ENCODE peak calls at places on chromosomes 7 and 10, in ten cellular contexts. N, K, M, D, H, A, F, C, Y and G are unnamed samples.

GRCh38 chr7:30168800-30169584 is 34.2 kb downstream of the MTURN start:
- DNase-seq in N (peak), K (no peak), M (no peak), D (peak), H (no peak), A (no peak), F (peak), C (peak), Y (peak), G (peak)

GRCh38 chr7:44748948-44749731 is 493 bp downstream of the ZMIZ2 start:
- DNase-seq in N (no peak), K (no peak), M (peak), D (no peak), H (peak), A (no peak), F (no peak), C (peak), Y (no peak), G (no peak)

GRCh38 chr10:122988501-122988900 is 8.3 kb downstream of the PSTK start:
- DNase-seq in N (peak), K (no peak), M (no peak), D (no peak), H (no peak), A (no peak), F (no peak), C (no peak), Y (no peak), G (no peak)

GRCh38 chr7:138943061-138943460 is 38.1 kb downstream of the KIAA1549 start:
- DNase-seq in N (no peak), K (no peak), M (no peak), D (no peak), H (no peak), A (no peak), F (no peak), C (no peak), Y (no peak), G (no peak)

GRCh38 chr7:143256325-143256724 is 6.9 kb upstream of the GSTK1 start:
- DNase-seq in N (no peak), K (no peak), M (peak), D (no peak), H (no peak), A (no peak), F (no peak), C (no peak), Y (no peak), G (no peak)

GRCh38 chr7:100794741-100795140 is 32.6 kb downstream of the EPHB4 start:
- DNase-seq in N (no peak), K (no peak), M (no peak), D (no peak), H (no peak), A (no peak), F (no peak), C (no peak), Y (no peak), G (no peak)

GRCh38 chr7:151432658-151433521 is 7.1 kb downstream of the CRYGN start:
- DNase-seq in N (no peak), K (no peak), M (no peak), D (no peak), H (peak), A (no peak), F (peak), C (no peak), Y (no peak), G (no peak)

GRCh38 chr10:104989880-104990279 is 348.8 kb downstream of the SORCS3 start:
- DNase-seq in N (no peak), K (no peak), M (no peak), D (no peak), H (no peak), A (no peak), F (no peak), C (no peak), Y (no peak), G (no peak)

GRCh38 chr7:84085147-84085546 is 109.4 kb downstream of the SEMA3A start:
- DNase-seq in N (peak), K (no peak), M (no peak), D (peak), H (no peak), A (no peak), F (no peak), C (no peak), Y (peak), G (peak)

GRCh38 chr7:84081973-84082522 is 112.5 kb downstream of the SEMA3A start:
- DNase-seq in N (no peak), K (no peak), M (no peak), D (no peak), H (no peak), A (no peak), F (no peak), C (no peak), Y (no peak), G (no peak)

GRCh38 chr7:84088669-84089278 is 105.8 kb downstream of the SEMA3A start:
- DNase-seq in N (no peak), K (no peak), M (no peak), D (no peak), H (no peak), A (no peak), F (no peak), C (no peak), Y (no peak), G (no peak)

GRCh38 chr7:84078415-84078814 is 116.2 kb downstream of the SEMA3A start:
- DNase-seq in N (no peak), K (no peak), M (no peak), D (no peak), H (no peak), A (no peak), F (no peak), C (no peak), Y (no peak), G (no peak)

GRCh38 chr7:84083846-84084245 is 110.7 kb downstream of the SEMA3A start:
- DNase-seq in N (no peak), K (no peak), M (no peak), D (no peak), H (no peak), A (no peak), F (no peak), C (no peak), Y (no peak), G (no peak)
- TF ChIP-seq CTCF in N (no peak), K (no peak), M (no peak), D (no peak), H (no peak), A (no peak), F (no peak), C (no peak), Y (no peak), G (no peak)

DNA sequence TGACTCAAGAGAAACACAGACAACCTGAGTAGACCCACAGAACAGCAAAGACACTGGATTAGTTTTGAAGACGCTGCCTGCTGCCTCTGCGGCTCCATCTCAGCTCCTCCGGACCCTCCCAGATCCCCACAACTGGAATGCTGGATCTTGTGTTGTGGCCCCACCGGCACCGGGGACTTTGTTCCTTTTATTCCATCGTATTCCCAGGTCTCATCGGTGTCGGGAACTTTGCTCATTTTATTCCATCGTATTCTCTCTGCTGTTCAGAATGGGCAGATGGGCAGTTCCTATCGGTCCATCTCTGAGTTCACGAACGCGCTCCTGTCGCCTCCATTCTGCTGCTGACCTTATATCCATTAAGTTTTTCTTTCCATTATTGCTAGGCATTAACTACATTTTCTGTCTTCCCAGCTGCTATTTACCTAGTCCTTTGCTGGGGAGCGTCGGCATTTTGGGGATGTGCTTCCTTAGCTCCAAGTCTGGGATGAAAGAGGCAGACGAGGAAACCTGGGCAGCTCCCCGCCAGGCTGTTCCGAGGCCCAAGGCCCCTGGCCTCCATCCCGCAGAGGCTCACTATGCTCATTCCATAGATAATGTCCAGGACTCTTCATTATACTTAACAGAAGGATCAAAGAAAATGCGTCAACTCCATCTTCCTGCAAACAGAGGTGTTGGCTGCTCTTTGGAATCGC is 192.4 kb downstream of the MAD1L1 start:
- DNase-seq in N (no peak), K (no peak), M (no peak), D (no peak), H (no peak), A (no peak), F (no peak), C (no peak), Y (no peak), G (no peak)
- H3K4me3 ChIP-seq in N (no peak), K (no peak), M (no peak), D (no peak), H (no peak), A (no peak), F (no peak), C (no peak), Y (no peak), G (no peak)

DNA sequence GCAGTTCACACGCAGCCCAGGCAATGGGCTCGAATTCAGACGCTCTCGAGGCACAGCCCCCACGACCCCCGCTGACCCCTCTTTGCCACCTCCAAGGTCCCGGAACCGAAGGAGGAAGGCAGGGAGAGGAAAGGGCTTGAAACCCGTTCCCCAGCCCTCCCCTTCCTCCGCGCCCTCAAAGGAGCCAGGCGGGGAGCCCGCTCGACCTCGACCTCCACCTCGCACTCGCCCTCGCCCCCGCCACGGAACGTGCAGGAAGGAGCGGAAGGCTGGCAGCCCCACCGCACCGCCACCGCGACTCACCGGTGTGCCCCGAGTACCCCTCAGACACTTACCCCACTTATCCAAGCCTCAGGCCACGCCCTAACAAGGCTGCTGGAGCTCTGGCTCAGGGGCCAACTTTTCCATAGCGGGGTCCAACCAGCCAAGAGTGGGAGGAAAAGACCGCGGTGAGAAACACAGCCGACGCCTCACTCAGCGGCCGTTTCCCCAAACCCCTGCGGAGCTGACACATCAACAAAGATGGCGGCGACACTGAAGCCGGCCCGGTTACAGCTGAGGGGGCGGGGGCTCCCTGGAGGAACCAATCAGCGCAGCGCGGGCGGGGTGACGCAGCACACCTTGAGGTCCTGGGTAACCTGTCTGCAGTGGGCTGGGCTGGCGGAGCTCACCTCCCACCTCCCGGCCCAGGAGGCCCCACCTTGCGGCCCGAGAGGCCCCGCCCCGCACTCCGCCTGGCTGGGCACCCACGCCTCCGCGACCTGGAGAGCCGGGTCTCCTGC is at the start of gene CCDC186:
- DNase-seq in N (peak), K (peak), M (peak), D (peak), H (peak), A (peak), F (peak), C (peak), Y (peak), G (peak)
- TF ChIP-seq CTCF in N (no peak), K (no peak), M (no peak), D (no peak), H (no peak), A (no peak), F (no peak), C (no peak), Y (no peak), G (no peak)

GRCh38 chr7:6505685-6506559 is 45.3 kb downstream of the GRID2IP start:
- DNase-seq in N (no peak), K (no peak), M (peak), D (no peak), H (no peak), A (no peak), F (no peak), C (peak), Y (no peak), G (no peak)
- H3K4me3 ChIP-seq in N (no peak), K (no peak), M (no peak), D (no peak), H (no peak), A (no peak), F (no peak), C (no peak), Y (no peak), G (no peak)

GRCh38 chr10:125343118-125343752 is 182.9 kb upstream of the CTBP2 start:
- DNase-seq in N (peak), K (no peak), M (no peak), D (peak), H (peak), A (peak), F (peak), C (peak), Y (peak), G (peak)
- TF ChIP-seq CTCF in N (peak), K (peak), M (peak), D (peak), H (peak), A (no peak), F (peak), C (peak), Y (peak), G (peak)

GRCh38 chr10:43394868-43395267 is 14.1 kb downstream of the HNRNPF start:
- DNase-seq in N (no peak), K (no peak), M (peak), D (no peak), H (no peak), A (no peak), F (no peak), C (no peak), Y (no peak), G (no peak)
- H3K4me3 ChIP-seq in N (no peak), K (no peak), M (peak), D (peak), H (peak), A (no peak), F (peak), C (peak), Y (no peak), G (peak)

GRCh38 chr10:33276282-33276923 is 58.1 kb downstream of the NRP1 start:
- DNase-seq in N (no peak), K (no peak), M (no peak), D (no peak), H (no peak), A (no peak), F (no peak), C (no peak), Y (no peak), G (no peak)

GRCh38 chr10:33274096-33274785 is 60.2 kb downstream of the NRP1 start:
- DNase-seq in N (peak), K (no peak), M (no peak), D (no peak), H (no peak), A (no peak), F (no peak), C (no peak), Y (peak), G (no peak)

GRCh38 chr10:33270971-33271370 is 63.5 kb downstream of the NRP1 start:
- DNase-seq in N (no peak), K (no peak), M (no peak), D (no peak), H (no peak), A (no peak), F (no peak), C (no peak), Y (no peak), G (no peak)

GRCh38 chr10:33271969-33272583 is 62.4 kb downstream of the NRP1 start:
- DNase-seq in N (no peak), K (no peak), M (no peak), D (no peak), H (no peak), A (no peak), F (no peak), C (no peak), Y (no peak), G (no peak)

DNA sequence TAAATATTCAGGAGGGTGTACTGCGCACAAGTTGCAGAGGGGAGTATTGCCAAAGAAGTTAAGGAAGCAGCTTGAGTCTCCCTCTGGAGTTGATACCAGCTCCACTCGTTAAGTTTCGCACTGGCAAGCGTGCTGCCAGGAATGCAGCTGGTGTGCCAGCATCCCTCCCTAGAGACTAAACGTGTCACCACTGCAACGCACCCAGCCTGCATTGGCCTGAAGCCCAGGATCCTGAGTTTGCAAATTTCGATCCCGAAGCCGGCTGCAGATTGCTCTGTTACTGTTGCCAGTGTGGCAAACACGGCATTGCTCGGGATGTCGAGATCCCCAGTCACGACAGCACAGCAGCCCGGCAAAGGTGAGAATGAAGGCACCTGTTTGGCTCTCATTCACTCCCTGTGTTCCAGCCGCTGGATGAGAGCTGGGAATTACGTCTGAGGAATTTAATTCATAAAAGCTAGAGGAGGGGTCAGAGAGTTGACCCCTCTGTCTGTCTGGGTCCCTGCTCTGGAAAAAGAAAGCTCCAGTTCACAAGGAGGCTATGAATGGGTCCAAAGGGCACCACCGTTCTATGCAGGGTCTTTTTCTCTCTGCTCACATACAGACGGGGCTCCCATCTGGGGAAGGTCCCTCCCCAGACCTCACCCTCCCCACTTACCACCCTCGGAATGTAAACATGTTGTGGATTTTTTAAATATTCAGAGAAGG is 61.0 kb downstream of the NRP1 start:
- DNase-seq in N (peak), K (peak), M (no peak), D (peak), H (no peak), A (peak), F (peak), C (peak), Y (peak), G (peak)
- TF ChIP-seq CTCF in N (peak), K (peak), M (no peak), D (peak), H (no peak), A (no peak), F (no peak), C (no peak), Y (no peak), G (peak)

DNA sequence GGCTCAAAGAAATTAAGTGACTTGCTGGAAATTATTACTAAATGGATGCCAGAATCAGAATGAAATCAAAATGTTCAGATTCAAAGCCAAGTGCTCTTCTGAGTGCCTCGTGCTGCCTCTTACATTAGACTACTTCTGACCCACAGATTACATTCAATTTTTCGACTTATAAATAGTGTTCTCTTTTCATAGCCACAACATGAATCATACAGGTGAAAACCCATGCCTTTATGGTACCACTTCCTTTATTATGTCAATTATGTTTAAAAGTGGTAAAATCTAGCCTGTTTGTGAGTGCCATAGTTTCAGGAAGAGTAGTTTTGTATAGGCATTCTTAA is 208.1 kb upstream of the TEX47 start:
- DNase-seq in N (no peak), K (no peak), M (no peak), D (no peak), H (no peak), A (no peak), F (no peak), C (no peak), Y (no peak), G (no peak)
- H3K4me3 ChIP-seq in N (no peak), K (no peak), M (no peak), D (no peak), H (no peak), A (no peak), F (no peak), C (no peak), Y (no peak), G (no peak)

DNA sequence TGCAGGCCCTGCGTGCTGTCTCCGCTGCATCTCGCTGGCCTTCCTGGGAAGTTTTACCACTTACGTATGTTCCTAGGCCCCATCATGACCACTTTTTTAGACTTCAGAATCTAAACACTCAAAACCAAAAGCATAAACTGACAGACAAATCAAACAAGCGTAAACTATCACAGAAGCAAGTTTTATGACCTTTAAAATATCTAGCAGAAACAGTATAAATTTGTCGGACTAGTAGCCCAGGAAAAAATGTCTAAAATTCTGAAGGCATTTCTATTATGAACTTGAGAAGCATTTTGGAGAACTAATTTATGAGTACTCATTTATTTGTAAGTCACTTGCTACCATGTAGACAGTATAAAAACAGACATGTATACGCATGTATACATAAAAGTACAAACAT is 10.6 kb downstream of the LRRC27 start:
- DNase-seq in N (no peak), K (no peak), M (no peak), D (no peak), H (no peak), A (no peak), F (no peak), C (no peak), Y (no peak), G (no peak)
- TF ChIP-seq CTCF in N (no peak), K (no peak), M (no peak), D (no peak), H (no peak), A (no peak), F (no peak), C (no peak), Y (no peak), G (no peak)

GRCh38 chr10:97401455-97401919 is 347 bp upstream of the RRP12 start:
- DNase-seq in N (no peak), K (no peak), M (no peak), D (no peak), H (no peak), A (no peak), F (no peak), C (no peak), Y (no peak), G (no peak)
- H3K4me3 ChIP-seq in N (peak), K (peak), M (peak), D (peak), H (peak), A (no peak), F (peak), C (peak), Y (peak), G (peak)